ENCODE peak calls at places on chromosomes 11 and 22, in nine cellular contexts. W is cardiac muscle cell; B is stimulated activated CD4-positive, alpha-beta T cell treated with anti-CD3 and anti-CD28 coated beads, TNF-alpha, amount 100 ng/mL, for 24 hours; L is activated T-cell treated with anti-CD3 and anti-CD28 coated beads for 48 hours; Z is activated CD4-positive, alpha-beta T cell treated with anti-CD3 and anti-CD28 coated beads, Interleukin-2, amount 10 ng/mL, durations not matched to agents 7 days and 5 days; H is NCI-H187; X is cardiac fibroblast; N is amniotic epithelial cell; P is AG10803. D is an unnamed sample.
A peak's percentile ranks its signal among the peaks of the same experiment; 100 is the strongest.

GRCh38 chr11:47177229-47177845 is 658 bp upstream of the ARFGAP2 start:
- DNase-seq in W (peak; percentile 72), B (peak; percentile 61), L (peak; percentile 55), Z (peak; percentile 85), H (peak; percentile 42), X (peak; percentile 85), N (peak; percentile 80), P (peak; percentile 85), D (peak; percentile 48)

GRCh38 chr11:65426839-65427690 is 4.5 kb downstream of the NEAT1 start:
- DNase-seq in W (no peak), B (peak; percentile 42), L (peak; percentile 41), Z (no peak), H (no peak), X (peak; percentile 90), N (peak; percentile 67), P (peak; percentile 85), D (no peak)

GRCh38 chr22:50201191-50202129 is 649 bp downstream of the SELENOO start:
- DNase-seq in W (peak; percentile 49), B (no peak), L (no peak), Z (no peak), H (no peak), X (no peak), N (no peak), P (peak; percentile 17), D (no peak)

GRCh38 chr11:27459191-27459590 is 13.4 kb downstream of the LGR4 start:
- DNase-seq in W (no peak), B (no peak), L (no peak), Z (no peak), H (no peak), X (no peak), N (no peak), P (no peak), D (no peak)

GRCh38 chr11:63843042-63843441 is 4.1 kb downstream of the MARK2 start:
- DNase-seq in W (no peak), B (no peak), L (no peak), Z (no peak), H (no peak), X (no peak), N (peak; percentile 41), P (peak; percentile 18), D (no peak)

GRCh38 chr11:61963282-61964057 is 4.0 kb downstream of the FTH1 start:
- DNase-seq in W (no peak), B (no peak), L (no peak), Z (peak; percentile 7), H (no peak), X (peak; percentile 91), N (peak; percentile 67), P (peak; percentile 83), D (no peak)

GRCh38 chr11:112524808-112525207 is 264.1 kb upstream of the PLET1 start:
- DNase-seq in W (no peak), B (no peak), L (no peak), Z (no peak), H (no peak), X (no peak), N (no peak), P (peak; percentile 38), D (no peak)

GRCh38 chr11:134228625-134229024 is 4.2 kb downstream of the VPS26B start:
- DNase-seq in W (no peak), B (no peak), L (peak; percentile 12), Z (peak; percentile 51), H (no peak), X (no peak), N (no peak), P (peak; percentile 86), D (no peak)

GRCh38 chr22:24156915-24157782 is 24.1 kb upstream of the SUSD2 start:
- DNase-seq in W (peak; percentile 90), B (peak; percentile 80), L (peak; percentile 78), Z (peak; percentile 93), H (no peak), X (peak; percentile 75), N (peak; percentile 73), P (peak; percentile 71), D (peak; percentile 70)

GRCh38 chr22:32528316-32528715 is 53.7 kb downstream of the FBXO7 start:
- DNase-seq in W (no peak), B (no peak), L (no peak), Z (no peak), H (no peak), X (no peak), N (no peak), P (no peak), D (no peak)

GRCh38 chr11:82859746-82860145 is 40.5 kb downstream of the PRCP start:
- DNase-seq in W (no peak), B (no peak), L (no peak), Z (no peak), H (no peak), X (peak; percentile 33), N (peak; percentile 28), P (peak; percentile 31), D (no peak)

GRCh38 chr11:57480409-57481137 is 20.2 kb downstream of the RTN4RL2 start:
- DNase-seq in W (peak; percentile 61), B (peak; percentile 73), L (peak; percentile 70), Z (peak; percentile 80), H (no peak), X (peak; percentile 65), N (peak; percentile 43), P (no peak), D (peak; percentile 4)

GRCh38 chr11:16871368-16871767 is 132.9 kb downstream of the C11orf58 start:
- DNase-seq in W (no peak), B (no peak), L (no peak), Z (no peak), H (no peak), X (peak; percentile 13), N (peak; percentile 83), P (peak; percentile 32), D (no peak)

GRCh38 chr11:103863497-103863896 is 172.9 kb upstream of the DDI1 start:
- DNase-seq in W (no peak), B (no peak), L (no peak), Z (no peak), H (no peak), X (peak; percentile 31), N (peak; percentile 84), P (peak; percentile 67), D (no peak)

GRCh38 chr11:46649180-46649738 is 31.9 kb downstream of the ATG13 start:
- DNase-seq in W (no peak), B (no peak), L (no peak), Z (no peak), H (no peak), X (peak; percentile 97), N (peak; percentile 100), P (peak; percentile 92), D (no peak)

GRCh38 chr22:42056757-42057511 is 13.7 kb downstream of the NAGA start:
- DNase-seq in W (no peak), B (no peak), L (no peak), Z (no peak), H (no peak), X (no peak), N (no peak), P (no peak), D (no peak)

GRCh38 chr11:76794371-76795284 is 11.5 kb downstream of the TSKU start:
- DNase-seq in W (no peak), B (no peak), L (no peak), Z (no peak), H (no peak), X (no peak), N (no peak), P (no peak), D (no peak)

GRCh38 chr11:65709661-65710060 is 2.4 kb upstream of the KAT5 start:
- DNase-seq in W (no peak), B (no peak), L (no peak), Z (no peak), H (no peak), X (peak; percentile 33), N (peak; percentile 83), P (no peak), D (no peak)

GRCh38 chr11:113992459-113993105 is 17.7 kb downstream of the HTR3A start:
- DNase-seq in W (no peak), B (no peak), L (no peak), Z (no peak), H (no peak), X (no peak), N (no peak), P (no peak), D (peak; percentile 80)

GRCh38 chr22:31248138-31248745 is 36.1 kb downstream of the LIMK2 start:
- DNase-seq in W (peak; percentile 90), B (peak; percentile 60), L (peak; percentile 42), Z (peak; percentile 89), H (no peak), X (peak; percentile 93), N (peak; percentile 97), P (peak; percentile 89), D (no peak)

GRCh38 chr11:63553759-63554158 is 9.4 kb downstream of the PLAAT2 start:
- DNase-seq in W (no peak), B (peak; percentile 41), L (no peak), Z (peak; percentile 64), H (no peak), X (peak; percentile 54), N (peak; percentile 65), P (no peak), D (no peak)

GRCh38 chr11:75293903-75294302 is 53.3 kb downstream of the TPBGL start:
- DNase-seq in W (no peak), B (no peak), L (no peak), Z (no peak), H (no peak), X (no peak), N (no peak), P (no peak), D (no peak)

GRCh38 chr11:60785136-60785535 is at the start of gene MS4A10:
- DNase-seq in W (no peak), B (no peak), L (no peak), Z (no peak), H (no peak), X (no peak), N (no peak), P (no peak), D (no peak)

GRCh38 chr11:63944987-63945386 is 6.2 kb downstream of the NAA40 start:
- DNase-seq in W (peak; percentile 23), B (no peak), L (no peak), Z (no peak), H (no peak), X (no peak), N (no peak), P (peak; percentile 45), D (no peak)

GRCh38 chr11:44961894-44962293 is 11.2 kb upstream of the TP53I11 start:
- DNase-seq in W (no peak), B (no peak), L (no peak), Z (no peak), H (no peak), X (no peak), N (no peak), P (no peak), D (no peak)

GRCh38 chr11:123853038-123853437 is 32.4 kb downstream of the TMEM225 start:
- DNase-seq in W (no peak), B (no peak), L (no peak), Z (no peak), H (no peak), X (no peak), N (no peak), P (no peak), D (no peak)

GRCh38 chr11:69388661-69389060 is 92.8 kb upstream of the LINC01488 start:
- DNase-seq in W (no peak), B (no peak), L (no peak), Z (no peak), H (no peak), X (no peak), N (no peak), P (no peak), D (no peak)

GRCh38 chr11:12157241-12157661 is 46.9 kb downstream of the MICAL2 start:
- DNase-seq in W (no peak), B (no peak), L (no peak), Z (peak; percentile 34), H (no peak), X (peak; percentile 87), N (peak; percentile 54), P (peak; percentile 92), D (no peak)

GRCh38 chr11:60830478-60831142 is 11.3 kb upstream of the CCDC86 start:
- DNase-seq in W (no peak), B (peak; percentile 13), L (no peak), Z (no peak), H (no peak), X (no peak), N (no peak), P (no peak), D (no peak)